ENCODE peak calls at places on chromosome 6, in six cellular contexts. M is transverse colon, V is choroid plexus epithelial cell, F is GM20000, Q is IMR-90, Y is HFF-Myc. A is an unnamed sample.
A peak's percentile ranks its signal among the peaks of the same experiment; 100 is the strongest.

GRCh38 chr6:155493694-155494143 is 38.1 kb upstream of the NOX3 start:
- DNase-seq in M (peak; percentile 19), V (peak; percentile 100), F (peak; percentile 49), Q (peak; percentile 100), Y (peak; percentile 97), A (peak; percentile 99)

GRCh38 chr6:19838442-19839236 is 1.5 kb downstream of the ID4 start:
- DNase-seq in M (peak; percentile 32), V (peak; percentile 23), F (peak; percentile 43), Q (peak; percentile 11), Y (no peak), A (peak; percentile 29)

GRCh38 chr6:116352515-116353471 is 18.0 kb upstream of the DSE start:
- DNase-seq in M (no peak), V (peak; percentile 57), F (no peak), Q (peak; percentile 63), Y (no peak), A (peak; percentile 45)

GRCh38 chr6:89297695-89298351 is 17.3 kb downstream of the GABRR2 start:
- DNase-seq in M (peak; percentile 52), V (peak; percentile 96), F (peak; percentile 83), Q (peak; percentile 99), Y (peak; percentile 99), A (peak; percentile 94)

GRCh38 chr6:142207265-142207877 is 60.3 kb downstream of the VTA1 start:
- DNase-seq in M (peak; percentile 30), V (peak; percentile 80), F (no peak), Q (peak; percentile 64), Y (peak; percentile 43), A (peak; percentile 62)

GRCh38 chr6:141988954-141989705 is 143.6 kb upstream of the GJE1 start:
- DNase-seq in M (no peak), V (peak; percentile 87), F (peak; percentile 25), Q (peak; percentile 81), Y (peak; percentile 63), A (peak; percentile 73)

GRCh38 chr6:43334466-43335095 is 26.0 kb upstream of the CRIP3 start:
- DNase-seq in M (no peak), V (peak; percentile 79), F (no peak), Q (peak; percentile 69), Y (peak; percentile 56), A (peak; percentile 64)

GRCh38 chr6:170063851-170064617 is 226.8 kb downstream of the DLL1 start:
- DNase-seq in M (peak; percentile 4), V (no peak), F (no peak), Q (no peak), Y (no peak), A (no peak)

GRCh38 chr6:403659-404655 is 12.4 kb downstream of the IRF4 start:
- DNase-seq in M (peak; percentile 55), V (no peak), F (no peak), Q (no peak), Y (no peak), A (no peak)

GRCh38 chr6:130394238-130394637 is 28.4 kb downstream of the TMEM200A start:
- DNase-seq in M (no peak), V (no peak), F (no peak), Q (no peak), Y (no peak), A (no peak)

GRCh38 chr6:6960571-6961251 is 147.1 kb upstream of the RREB1 start:
- DNase-seq in M (no peak), V (no peak), F (no peak), Q (no peak), Y (no peak), A (no peak)

GRCh38 chr6:11393713-11394627 is 143.6 kb upstream of the TMEM170B start:
- DNase-seq in M (no peak), V (no peak), F (no peak), Q (peak; percentile 3), Y (no peak), A (peak; percentile 64)

GRCh38 chr6:67221226-67221625 is 1413.9 kb upstream of the ADGRB3 start:
- DNase-seq in M (no peak), V (peak; percentile 50), F (no peak), Q (no peak), Y (no peak), A (no peak)

GRCh38 chr6:126914172-126914571 is 204.3 kb upstream of the RSPO3 start:
- DNase-seq in M (no peak), V (no peak), F (no peak), Q (no peak), Y (no peak), A (no peak)

GRCh38 chr6:583639-584038 is 73.3 kb downstream of the HUS1B start:
- DNase-seq in M (peak; percentile 28), V (no peak), F (no peak), Q (no peak), Y (no peak), A (no peak)

GRCh38 chr6:167151648-167152047 is 6.1 kb downstream of the GPR31 start:
- DNase-seq in M (no peak), V (no peak), F (no peak), Q (no peak), Y (no peak), A (no peak)

GRCh38 chr6:128047989-128048388 is 147.1 kb upstream of the THEMIS start:
- DNase-seq in M (no peak), V (no peak), F (no peak), Q (no peak), Y (no peak), A (no peak)

GRCh38 chr6:16669227-16669626 is 92.0 kb downstream of the ATXN1 start:
- DNase-seq in M (peak; percentile 46), V (peak; percentile 81), F (no peak), Q (peak; percentile 65), Y (peak; percentile 91), A (peak; percentile 86)

GRCh38 chr6:144155529-144155928 is 5.2 kb downstream of the STX11 start:
- DNase-seq in M (no peak), V (no peak), F (peak; percentile 75), Q (no peak), Y (no peak), A (no peak)

GRCh38 chr6:105608711-105609374 is 206.0 kb upstream of the PREP start:
- DNase-seq in M (peak; percentile 20), V (peak; percentile 96), F (no peak), Q (peak; percentile 97), Y (peak; percentile 92), A (peak; percentile 96)

GRCh38 chr6:139407718-139408222 is 33.3 kb upstream of the CITED2 start:
- DNase-seq in M (no peak), V (peak; percentile 93), F (no peak), Q (peak; percentile 98), Y (peak; percentile 52), A (peak; percentile 94)

GRCh38 chr6:27296106-27296783 is 15.8 kb downstream of the POM121L2 start:
- DNase-seq in M (no peak), V (peak; percentile 36), F (no peak), Q (peak; percentile 41), Y (no peak), A (peak; percentile 31)

GRCh38 chr6:160921095-160921494 is 70.5 kb upstream of the MAP3K4 start:
- DNase-seq in M (no peak), V (no peak), F (no peak), Q (no peak), Y (no peak), A (no peak)

GRCh38 chr6:139433647-139434419 is 59.4 kb upstream of the CITED2 start:
- DNase-seq in M (peak; percentile 11), V (no peak), F (no peak), Q (peak; percentile 73), Y (no peak), A (no peak)

GRCh38 chr6:135423649-135424128 is 73.9 kb downstream of the AHI1 start:
- DNase-seq in M (no peak), V (peak; percentile 80), F (peak; percentile 43), Q (peak; percentile 59), Y (peak; percentile 9), A (peak; percentile 63)

GRCh38 chr6:121835662-121836061 is 400.2 kb downstream of the GJA1 start:
- DNase-seq in M (no peak), V (peak; percentile 52), F (no peak), Q (no peak), Y (no peak), A (no peak)

GRCh38 chr6:52371656-52372151 is 9.8 kb downstream of the PAQR8 start:
- DNase-seq in M (no peak), V (peak; percentile 20), F (no peak), Q (no peak), Y (no peak), A (peak; percentile 42)

GRCh38 chr6:46932941-46933340 is 11.2 kb upstream of the ADGRF5 start:
- DNase-seq in M (no peak), V (peak; percentile 74), F (no peak), Q (no peak), Y (no peak), A (peak; percentile 35)

GRCh38 chr6:75204222-75204958 is 1.5 kb downstream of the COL12A1 start:
- DNase-seq in M (peak; percentile 72), V (peak; percentile 98), F (peak; percentile 65), Q (peak; percentile 96), Y (peak; percentile 83), A (peak; percentile 95)
- TF ChIP-seq CTCF in M (peak; percentile 63), V (peak; percentile 89), F (peak; percentile 54), Q (peak; percentile 88), Y (peak; percentile 76), A (peak; percentile 79)

GRCh38 chr6:25878721-25879322 is 4.8 kb upstream of the SLC17A3 start:
- DNase-seq in M (no peak), V (no peak), F (no peak), Q (no peak), Y (no peak), A (no peak)

GRCh38 chr6:25883991-25884390 is 9.9 kb upstream of the SLC17A3 start:
- DNase-seq in M (no peak), V (peak; percentile 85), F (no peak), Q (peak; percentile 1), Y (no peak), A (no peak)

GRCh38 chr6:25883536-25883935 is 9.5 kb upstream of the SLC17A3 start:
- DNase-seq in M (no peak), V (no peak), F (no peak), Q (no peak), Y (no peak), A (no peak)

GRCh38 chr6:25880601-25881000 is 6.6 kb upstream of the SLC17A3 start:
- DNase-seq in M (no peak), V (no peak), F (no peak), Q (no peak), Y (no peak), A (no peak)

GRCh38 chr6:25882066-25882496 is 8.0 kb upstream of the SLC17A3 start:
- DNase-seq in M (peak; percentile 13), V (no peak), F (no peak), Q (no peak), Y (no peak), A (no peak)
- TF ChIP-seq CTCF in M (no peak), V (no peak), F (no peak), Q (no peak), Y (no peak), A (no peak)

DNA sequence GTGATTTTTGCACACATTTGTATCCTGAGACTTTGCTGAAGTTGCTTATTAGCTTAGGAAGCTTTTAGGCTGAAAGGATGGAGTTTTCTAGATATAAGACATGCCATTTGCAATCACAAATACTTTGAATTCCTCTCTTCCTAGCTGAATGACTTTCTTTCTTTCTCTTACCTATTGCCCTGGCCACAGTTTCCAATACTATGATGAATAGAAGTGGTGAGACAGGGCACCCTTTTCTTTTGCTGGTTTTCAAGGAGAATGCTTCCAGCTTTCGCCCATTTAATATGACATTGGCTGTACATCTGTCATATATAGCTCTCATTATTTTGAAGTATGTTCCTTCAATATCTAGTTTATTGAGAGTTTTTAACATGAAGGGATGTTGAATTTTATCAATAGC is 409.6 kb upstream of the EPHA7 start:
- DNase-seq in M (no peak), V (peak; percentile 10), F (no peak), Q (no peak), Y (no peak), A (no peak)
- TF ChIP-seq CTCF in M (no peak), V (no peak), F (no peak), Q (no peak), Y (no peak), A (no peak)

GRCh38 chr6:151546941-151547659 is 53.3 kb downstream of the CCDC170 start:
- DNase-seq in M (no peak), V (no peak), F (no peak), Q (no peak), Y (no peak), A (no peak)
- TF ChIP-seq CTCF in M (no peak), V (peak; percentile 6), F (no peak), Q (no peak), Y (peak; percentile 9), A (peak; percentile 6)

GRCh38 chr6:108423982-108424695 is 129.3 kb downstream of the AFG1L start:
- DNase-seq in M (no peak), V (no peak), F (no peak), Q (no peak), Y (no peak), A (no peak)
- TF ChIP-seq CTCF in M (no peak), V (no peak), F (no peak), Q (no peak), Y (no peak), A (no peak)

A was measured in astrocyte of the spinal cord.